ENCODE peak calls at places on chromosomes 11 and 22, in six cellular contexts. N is fibroblast of lung, H is mesenchymal stem cell, U is dorsolateral prefrontal cortex, R is lower lobe of right lung, X is OCI-LY7. O is an unnamed sample.

GRCh38 chr22:28813772-28814518 is 13.6 kb upstream of the XBP1 start:
- DNase-seq in N (no peak), H (peak; percentile 46), U (no peak), R (peak; percentile 60), X (no peak), O (no peak)

GRCh38 chr22:30889996-30890480 is 78.5 kb downstream of the MORC2 start:
- DNase-seq in N (no peak), H (no peak), U (no peak), R (no peak), X (no peak), O (no peak)

GRCh38 chr11:34639545-34639944 is 18.7 kb downstream of the EHF start:
- DNase-seq in N (no peak), H (no peak), U (no peak), R (no peak), X (no peak), O (no peak)

GRCh38 chr11:123304828-123305530 is 109.9 kb upstream of the CLMP start:
- DNase-seq in N (no peak), H (no peak), U (no peak), R (no peak), X (peak; percentile 60), O (no peak)

GRCh38 chr22:23894710-23895598 is 771 bp downstream of the MIF start:
- DNase-seq in N (peak; percentile 75), H (peak; percentile 78), U (peak; percentile 85), R (peak; percentile 85), X (peak; percentile 88), O (peak; percentile 73)

GRCh38 chr22:19641254-19641982 is 72.9 kb upstream of the SEPTIN5 start:
- DNase-seq in N (no peak), H (peak; percentile 9), U (no peak), R (no peak), X (no peak), O (peak; percentile 31)

GRCh38 chr11:19814421-19814820 is 101.8 kb downstream of the NAV2 start:
- DNase-seq in N (no peak), H (no peak), U (no peak), R (no peak), X (no peak), O (no peak)

GRCh38 chr22:29380032-29380781 is 8.2 kb downstream of the AP1B1 start:
- DNase-seq in N (no peak), H (peak; percentile 15), U (no peak), R (no peak), X (no peak), O (no peak)

GRCh38 chr11:128575956-128576340 is 11.4 kb downstream of the ETS1 start:
- DNase-seq in N (peak; percentile 53), H (peak; percentile 82), U (no peak), R (no peak), X (no peak), O (no peak)

GRCh38 chr22:49906799-49907290 is 11.4 kb downstream of the ALG12 start:
- DNase-seq in N (no peak), H (no peak), U (no peak), R (no peak), X (no peak), O (no peak)

GRCh38 chr11:78313181-78313788 is 104.3 kb downstream of the GAB2 start:
- DNase-seq in N (peak; percentile 79), H (peak; percentile 74), U (no peak), R (no peak), X (no peak), O (peak; percentile 61)

DNA sequence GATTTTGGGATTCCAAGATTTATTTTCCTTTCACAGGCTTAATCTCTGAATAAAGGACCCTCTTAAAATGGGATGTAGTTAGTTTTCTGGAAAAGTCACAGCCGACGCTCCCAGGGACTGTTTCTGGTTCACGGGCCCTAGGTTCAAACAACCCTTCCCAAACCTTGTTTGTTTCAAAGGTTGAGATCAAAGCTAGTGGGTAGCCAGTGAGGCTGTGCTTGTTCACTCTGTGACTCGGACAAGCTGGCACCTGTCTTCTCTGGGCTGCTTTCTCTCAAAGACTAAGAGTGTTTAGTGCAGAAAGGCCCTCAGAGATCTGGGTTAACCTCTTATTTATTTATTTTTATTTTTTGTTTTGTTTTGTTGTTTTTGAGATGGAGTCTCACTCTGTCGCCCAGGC is 13.0 kb upstream of the MALAT1 start:
- DNase-seq in N (no peak), H (no peak), U (no peak), R (no peak), X (no peak), O (no peak)
- H3K27ac ChIP-seq in N (peak overlapping the region; percentile 57), H (peak overlapping the region; percentile 64), U (peak overlapping the region; percentile 100), R (peak overlapping the region; percentile 99), X (no peak overlapping the region), O (peak overlapping the region; percentile 99)

GRCh38 chr11:43919852-43920597 is 22.4 kb upstream of the C11orf96 start:
- DNase-seq in N (no peak), H (peak; percentile 96), U (no peak), R (no peak), X (no peak), O (no peak)

GRCh38 chr11:43918662-43919061 is 23.8 kb upstream of the C11orf96 start:
- DNase-seq in N (no peak), H (peak; percentile 57), U (no peak), R (no peak), X (no peak), O (no peak)

GRCh38 chr11:43917851-43918250 is 24.6 kb upstream of the C11orf96 start:
- DNase-seq in N (no peak), H (peak; percentile 76), U (no peak), R (no peak), X (no peak), O (no peak)

GRCh38 chr11:43913829-43914380 is 28.5 kb upstream of the C11orf96 start:
- DNase-seq in N (no peak), H (no peak), U (no peak), R (no peak), X (no peak), O (no peak)

GRCh38 chr11:43916621-43917020 is 25.8 kb upstream of the C11orf96 start:
- DNase-seq in N (no peak), H (peak; percentile 80), U (no peak), R (no peak), X (no peak), O (no peak)
- H3K27ac ChIP-seq in N (no peak overlapping the region), H (no peak overlapping the region), U (no peak overlapping the region), R (no peak overlapping the region), X (no peak overlapping the region), O (no peak overlapping the region)

DNA sequence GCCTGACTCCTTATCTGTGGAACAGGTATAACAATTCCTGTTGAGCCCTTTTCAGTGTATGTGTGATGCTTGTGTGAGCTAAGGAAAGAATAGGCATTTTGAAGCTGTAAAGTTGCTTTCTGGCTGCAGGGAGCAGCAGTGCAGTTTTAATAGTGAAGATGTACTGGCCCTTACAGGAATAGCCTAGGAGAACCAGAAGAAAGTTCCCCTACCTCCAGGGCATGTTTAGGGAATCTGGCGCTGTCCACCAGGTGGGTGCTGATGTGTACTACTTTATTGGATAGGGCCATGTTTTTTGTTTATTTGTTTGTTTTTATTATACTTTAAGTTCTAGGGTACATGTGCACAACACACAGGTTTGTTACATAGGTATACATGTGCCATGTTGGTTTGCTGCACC is 11.5 kb downstream of the BMAL1 start:
- DNase-seq in N (peak; percentile 43), H (peak; percentile 38), U (no peak), R (no peak), X (no peak), O (no peak)
- H3K27ac ChIP-seq in N (no peak overlapping the region), H (no peak overlapping the region), U (no peak overlapping the region), R (no peak overlapping the region), X (no peak overlapping the region), O (no peak overlapping the region)

DNA sequence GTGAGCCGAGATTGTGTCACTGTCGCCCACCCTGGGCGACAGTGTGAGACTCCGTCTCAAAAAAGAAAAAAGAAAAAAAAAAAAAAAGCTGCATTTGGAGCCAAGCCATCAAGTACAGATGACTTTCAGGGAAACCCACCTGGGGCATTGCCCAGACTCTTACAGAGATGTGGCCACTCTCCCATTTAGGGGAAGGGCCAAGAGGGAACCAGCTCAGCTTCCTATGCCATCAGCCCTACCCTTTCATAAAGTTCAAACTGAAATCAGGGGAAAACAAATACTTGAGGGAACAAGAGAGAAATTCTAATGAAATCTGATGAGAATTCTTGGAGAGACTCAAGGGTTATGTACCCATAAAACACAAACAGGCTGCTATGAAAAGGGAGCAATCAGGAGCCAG is 64.2 kb upstream of the ARFGAP3 start:
- DNase-seq in N (peak; percentile 32), H (no peak), U (no peak), R (no peak), X (no peak), O (no peak)
- H3K27ac ChIP-seq in N (no peak overlapping the region), H (no peak overlapping the region), U (no peak overlapping the region), R (peak overlapping the region; percentile 57), X (no peak overlapping the region), O (no peak overlapping the region)

O was measured in caudate nucleus.